ENCODE peak calls at places on chromosome X, in five cellular contexts. Y is SW480; R is immature natural killer cell; H is CD4-positive, alpha-beta T cell; O is AG08396. X is an unnamed sample.
A peak's percentile ranks its signal among the peaks of the same experiment; 100 is the strongest.

GRCh38 chrX:47723083-47723482 is 64.1 kb upstream of the UXT start:
- DNase-seq in R (no peak), Y (no peak), O (no peak), H (no peak), X (no peak)

GRCh38 chrX:74377282-74377681 is 44.0 kb upstream of the SLC16A2 start:
- DNase-seq in H (no peak), O (no peak), R (no peak), Y (no peak), X (no peak)

GRCh38 chrX:40152173-40152705 is 54.5 kb upstream of the BCOR start:
- DNase-seq in R (no peak), O (peak; percentile 63), Y (no peak), H (no peak), X (no peak)

GRCh38 chrX:53682885-53683555 is 3.5 kb downstream of the HUWE1 start:
- DNase-seq in R (peak; percentile 45), H (peak; percentile 12), Y (peak; percentile 47), O (peak; percentile 18), X (peak; percentile 21)

GRCh38 chrX:48574270-48575266 is at the start of gene RBM3:
- DNase-seq in Y (peak; percentile 96), O (peak; percentile 82), H (peak; percentile 93), R (peak; percentile 94), X (peak; percentile 88)

GRCh38 chrX:133660356-133660755 is 245.1 kb upstream of the GPC4 start:
- DNase-seq in O (peak; percentile 13), R (no peak), H (no peak), Y (no peak), X (no peak)

GRCh38 chrX:48806088-48806487 is 4.2 kb downstream of the HDAC6 start:
- DNase-seq in Y (peak; percentile 14), R (no peak), H (no peak), O (no peak), X (no peak)

GRCh38 chrX:12672362-12673106 is 118.7 kb upstream of the PRPS2 start:
- DNase-seq in Y (no peak), O (no peak), H (no peak), R (no peak), X (no peak)

GRCh38 chrX:154476821-154477220 is 2.3 kb downstream of the LAGE3 start:
- DNase-seq in O (no peak), Y (no peak), H (no peak), R (no peak), X (no peak)

GRCh38 chrX:150533863-150534262 is 34.6 kb upstream of the MTM1 start:
- DNase-seq in O (no peak), H (no peak), Y (no peak), R (no peak), X (no peak)

GRCh38 chrX:11566814-11567213 is 98.9 kb downstream of the ARHGAP6 start:
- DNase-seq in R (no peak), H (no peak), O (no peak), Y (no peak), X (no peak)

GRCh38 chrX:149374751-149375150 is 130.4 kb downstream of the IDS start:
- DNase-seq in Y (peak; percentile 20), O (no peak), H (no peak), R (no peak), X (no peak)

GRCh38 chrX:23901805-23902204 is 5.9 kb downstream of the APOO start:
- DNase-seq in O (peak; percentile 49), R (peak; percentile 41), H (peak; percentile 30), Y (peak; percentile 90), X (peak; percentile 20)

GRCh38 chrX:63746715-63747114 is 38.3 kb downstream of the ARHGEF9 start:
- DNase-seq in O (no peak), Y (no peak), R (no peak), H (no peak), X (no peak)

GRCh38 chrX:40105791-40106676 is 8.3 kb upstream of the BCOR start:
- DNase-seq in Y (peak; percentile 68), O (peak; percentile 66), H (peak; percentile 67), R (peak; percentile 65), X (peak; percentile 65)

GRCh38 chrX:69216911-69217310 is 51.7 kb upstream of the PJA1 start:
- DNase-seq in Y (no peak), R (no peak), H (no peak), O (no peak), X (no peak)

GRCh38 chrX:2690856-2691542 is at the start of gene CD99:
- DNase-seq in R (peak; percentile 90), Y (peak; percentile 61), H (peak; percentile 88), O (peak; percentile 95), X (peak; percentile 90)

GRCh38 chrX:147912093-147912801 is 528 bp downstream of the FMR1 start:
- DNase-seq in O (peak; percentile 26), Y (peak; percentile 41), H (peak; percentile 11), R (peak; percentile 30), X (peak; percentile 14)

GRCh38 chrX:48703642-48704481 is 7.3 kb downstream of the SUV39H1 start:
- DNase-seq in Y (peak; percentile 52), O (peak; percentile 42), H (no peak), R (no peak), X (no peak)

GRCh38 chrX:115362334-115363095 is 73.0 kb downstream of the LUZP4 start:
- DNase-seq in H (no peak), Y (peak; percentile 75), O (no peak), R (peak; percentile 67), X (no peak)

GRCh38 chrX:85140963-85141362 is 102.6 kb downstream of the SATL1 start:
- DNase-seq in H (no peak), O (no peak), R (no peak), Y (no peak), X (no peak)

GRCh38 chrX:68018248-68019203 is 414.8 kb downstream of the OPHN1 start:
- DNase-seq in Y (peak; percentile 19), H (no peak), O (peak; percentile 10), R (no peak), X (no peak)

GRCh38 chrX:44906542-44906941 is 33.6 kb downstream of the KDM6A start:
- DNase-seq in R (no peak), O (no peak), Y (no peak), H (no peak), X (no peak)

GRCh38 chrX:21723814-21724213 is 34.1 kb downstream of the SMPX start:
- DNase-seq in R (no peak), Y (no peak), O (no peak), H (no peak), X (no peak)

X was measured in T-helper 2 cell treated with Interferon-gamma antibody and Interleukin-4, amounts not matched to agents 5 μg/mL and 100 μg/mL, for 36 hours.